ENCODE peak calls at places on chromosomes 6 and 20, in six cellular contexts. K is putamen; T is stimulated activated CD4-positive, alpha-beta T cell treated with anti-CD3 and anti-CD28 coated beads, Interleukin-12 subunit alpha, Interleukin-12 subunit beta, amount 100 ng/mL, for 4 hours; Z is activated gamma-delta T cell; C is AG04450; S is activated naive CD8-positive, alpha-beta T cell treated with anti-CD3 and anti-CD28 coated beads, Interleukin-2, amount 50 U/mL, for 16 hours. Y is an unnamed sample.

GRCh38 chr6:44001318-44001868 is 125.9 kb downstream of the MRPL14 start:
- DNase-seq in K (no peak), T (no peak), Z (no peak), C (no peak), S (no peak), Y (no peak)

GRCh38 chr6:36962874-36963273 is 8.3 kb downstream of the PI16 start:
- DNase-seq in K (peak; percentile 88), T (peak; percentile 65), Z (no peak), C (no peak), S (peak; percentile 17), Y (no peak)

GRCh38 chr20:19310541-19310940 is 98.1 kb downstream of the SLC24A3 start:
- DNase-seq in K (no peak), T (no peak), Z (no peak), C (no peak), S (no peak), Y (no peak)

GRCh38 chr6:156928126-156928525 is 150.9 kb downstream of the ARID1B start:
- DNase-seq in K (no peak), T (no peak), Z (no peak), C (no peak), S (no peak), Y (no peak)

GRCh38 chr20:12019677-12020076 is 102.0 kb downstream of the BTBD3 start:
- DNase-seq in K (no peak), T (no peak), Z (no peak), C (no peak), S (no peak), Y (no peak)

GRCh38 chr6:85124472-85125428 is 325.1 kb upstream of the NT5E start:
- DNase-seq in K (no peak), T (no peak), Z (no peak), C (no peak), S (no peak), Y (no peak)

GRCh38 chr6:36848658-36849441 is 9.6 kb upstream of the CPNE5 start:
- DNase-seq in K (no peak), T (no peak), Z (no peak), C (no peak), S (no peak), Y (no peak)

GRCh38 chr6:73328790-73329189 is 25.3 kb downstream of the DPPA5 start:
- DNase-seq in K (no peak), T (no peak), Z (no peak), C (no peak), S (no peak), Y (no peak)

GRCh38 chr20:57651977-57652864 is 32.0 kb upstream of the ZBP1 start:
- DNase-seq in K (no peak), T (no peak), Z (no peak), C (no peak), S (no peak), Y (no peak)

GRCh38 chr6:133587841-133588240 is 301.1 kb upstream of the TCF21 start:
- DNase-seq in K (no peak), T (no peak), Z (no peak), C (peak; percentile 70), S (no peak), Y (peak; percentile 19)

GRCh38 chr6:14476793-14477531 is 359.4 kb downstream of the CD83 start:
- DNase-seq in K (no peak), T (no peak), Z (no peak), C (peak; percentile 97), S (no peak), Y (peak; percentile 47)

GRCh38 chr6:137866200-137866913 is 702 bp upstream of the TNFAIP3 start:
- DNase-seq in K (no peak), T (no peak), Z (peak; percentile 3), C (no peak), S (peak; percentile 45), Y (no peak)

GRCh38 chr6:143260857-143261256 is 189.6 kb downstream of the ADAT2 start:
- DNase-seq in K (no peak), T (no peak), Z (no peak), C (peak; percentile 15), S (no peak), Y (no peak)

GRCh38 chr6:43733471-43734293 is 36.3 kb upstream of the VEGFA start:
- DNase-seq in K (no peak), T (no peak), Z (no peak), C (no peak), S (no peak), Y (no peak)

GRCh38 chr6:168640738-168641137 is 199.8 kb downstream of the SMOC2 start:
- DNase-seq in K (no peak), T (no peak), Z (no peak), C (no peak), S (no peak), Y (no peak)

GRCh38 chr6:15366879-15367278 is 121.0 kb downstream of the JARID2 start:
- DNase-seq in K (no peak), T (no peak), Z (no peak), C (no peak), S (no peak), Y (no peak)

GRCh38 chr20:62367136-62367482 is at the start of gene LAMA5:
- DNase-seq in K (no peak), T (no peak), Z (no peak), C (no peak), S (no peak), Y (no peak)

GRCh38 chr6:113146878-113147277 is 710.3 kb upstream of the MARCKS start:
- DNase-seq in K (peak; percentile 13), T (no peak), Z (no peak), C (no peak), S (no peak), Y (no peak)

GRCh38 chr6:99019341-99019740 is 71.6 kb upstream of the FBXL4 start:
- DNase-seq in K (peak; percentile 48), T (no peak), Z (no peak), C (no peak), S (no peak), Y (no peak)

GRCh38 chr20:19661717-19662637 is 96.1 kb upstream of the RIN2 start:
- DNase-seq in K (peak; percentile 55), T (peak; percentile 19), Z (no peak), C (peak; percentile 42), S (no peak), Y (no peak)

GRCh38 chr6:9463311-9463710 is 951.6 kb downstream of the TFAP2A start:
- DNase-seq in K (no peak), T (no peak), Z (no peak), C (no peak), S (no peak), Y (no peak)

GRCh38 chr6:137013738-137014602 is 30.8 kb downstream of the IL20RA start:
- DNase-seq in K (peak; percentile 4), T (no peak), Z (no peak), C (peak; percentile 15), S (no peak), Y (no peak)

GRCh38 chr6:168583821-168584220 is 142.8 kb downstream of the SMOC2 start:
- DNase-seq in K (no peak), T (no peak), Z (no peak), C (no peak), S (no peak), Y (no peak)

GRCh38 chr6:12576389-12576788 is 140.2 kb upstream of the PHACTR1 start:
- DNase-seq in K (no peak), T (no peak), Z (no peak), C (no peak), S (no peak), Y (peak; percentile 17)

GRCh38 chr6:45586216-45587171 is 208.8 kb upstream of the SUPT3H start:
- DNase-seq in K (no peak), T (no peak), Z (peak; percentile 25), C (no peak), S (no peak), Y (no peak)

GRCh38 chr6:44342489-44342888 is at the start of gene SPATS1:
- DNase-seq in K (no peak), T (no peak), Z (no peak), C (no peak), S (no peak), Y (no peak)

Y was measured in amniotic stem cell.